ENCODE peak calls at places on chromosomes 5 and 9, in seven cellular contexts. J is mesenchymal stem cell, Y is H9, P is IMR-90, Z is neuronal stem cell, C is H1, M is mesendoderm. I is an unnamed sample.

GRCh38 chr5:14261237-14261636 is 118.1 kb downstream of the TRIO start:
- DNase-seq in J (no peak), Y (no peak), P (no peak), Z (no peak), C (no peak), M (no peak), I (no peak)

GRCh38 chr5:173354645-173355044 is 26.4 kb upstream of the STC2 start:
- DNase-seq in J (no peak), Y (no peak), P (no peak), Z (no peak), C (no peak), M (peak), I (no peak)

GRCh38 chr9:119375892-119376291 is 6.7 kb upstream of the BRINP1 start:
- DNase-seq in J (peak), Y (peak), P (no peak), Z (peak), C (no peak), M (peak), I (no peak)

GRCh38 chr5:4233671-4234070 is 638.0 kb downstream of the IRX1 start:
- DNase-seq in J (no peak), Y (no peak), P (no peak), Z (no peak), C (no peak), M (peak), I (no peak)

GRCh38 chr5:1502046-1502736 is 21.6 kb downstream of the LPCAT1 start:
- DNase-seq in J (no peak), Y (no peak), P (no peak), Z (no peak), C (no peak), M (peak), I (peak)

GRCh38 chr9:123569343-123569694 is 213.3 kb downstream of the CRB2 start:
- DNase-seq in J (no peak), Y (no peak), P (no peak), Z (no peak), C (no peak), M (no peak), I (no peak)

GRCh38 chr9:34124923-34125322 is 1.6 kb downstream of the DCAF12 start:
- DNase-seq in J (peak), Y (no peak), P (no peak), Z (no peak), C (no peak), M (no peak), I (no peak)

GRCh38 chr9:118786877-118787276 is 582.4 kb downstream of the BRINP1 start:
- DNase-seq in J (no peak), Y (no peak), P (no peak), Z (no peak), C (no peak), M (no peak), I (no peak)

GRCh38 chr5:177312649-177313181 is 1.0 kb upstream of the MXD3 start:
- DNase-seq in J (no peak), Y (peak), P (no peak), Z (no peak), C (no peak), M (peak), I (peak)

GRCh38 chr5:25858019-25858418 is 1180.4 kb downstream of the CDH9 start:
- DNase-seq in J (no peak), Y (peak), P (no peak), Z (no peak), C (peak), M (peak), I (no peak)

GRCh38 chr9:84711398-84711777 is 41.9 kb downstream of the NTRK2 start:
- DNase-seq in J (no peak), Y (no peak), P (no peak), Z (no peak), C (no peak), M (no peak), I (peak)

GRCh38 chr5:176134529-176135223 is 103.5 kb upstream of the SIMC1 start:
- DNase-seq in J (no peak), Y (no peak), P (no peak), Z (no peak), C (peak), M (no peak), I (no peak)

GRCh38 chr9:10613413-10613812 is 611 bp upstream of the PTPRD start:
- DNase-seq in J (no peak), Y (no peak), P (no peak), Z (no peak), C (peak), M (no peak), I (no peak)

GRCh38 chr5:56838409-56839039 is 23.2 kb downstream of the MAP3K1 start:
- DNase-seq in J (peak), Y (no peak), P (peak), Z (peak), C (no peak), M (peak), I (peak)

GRCh38 chr9:135216236-135216635 is 128.8 kb downstream of the OLFM1 start:
- DNase-seq in J (no peak), Y (no peak), P (no peak), Z (no peak), C (no peak), M (no peak), I (no peak)

GRCh38 chr5:171989276-171989675 is 17.2 kb downstream of the FBXW11 start:
- DNase-seq in J (no peak), Y (no peak), P (peak), Z (no peak), C (no peak), M (no peak), I (peak)

GRCh38 chr5:159459951-159460538 is 129.8 kb upstream of the IL12B start:
- DNase-seq in J (peak), Y (no peak), P (peak), Z (no peak), C (no peak), M (no peak), I (no peak)

GRCh38 chr5:91794856-91795548 is 411.9 kb upstream of the ARRDC3 start:
- DNase-seq in J (no peak), Y (no peak), P (no peak), Z (no peak), C (no peak), M (no peak), I (no peak)

GRCh38 chr9:20980713-20981481 is 50.5 kb downstream of the HACD4 start:
- DNase-seq in J (peak), Y (no peak), P (peak), Z (no peak), C (no peak), M (no peak), I (no peak)

GRCh38 chr5:169861934-169862333 is 118.4 kb downstream of the INSYN2B start:
- DNase-seq in J (peak), Y (no peak), P (peak), Z (no peak), C (no peak), M (no peak), I (no peak)

GRCh38 chr5:181217111-181217804 is 5.8 kb upstream of the TRIM41 start:
- DNase-seq in J (peak), Y (peak), P (peak), Z (peak), C (peak), M (peak), I (peak)

GRCh38 chr9:130627896-130628792 is 36.2 kb upstream of the PRDM12 start:
- DNase-seq in J (no peak), Y (no peak), P (no peak), Z (no peak), C (no peak), M (no peak), I (no peak)

GRCh38 chr9:111598730-111599091 is 736 bp downstream of the PTGR1 start:
- DNase-seq in J (peak), Y (no peak), P (peak), Z (peak), C (no peak), M (peak), I (peak)

GRCh38 chr5:59517926-59518585 is 375.5 kb downstream of the PDE4D start:
- DNase-seq in J (peak), Y (no peak), P (peak), Z (no peak), C (no peak), M (no peak), I (no peak)

GRCh38 chr9:129735546-129735945 is 17.3 kb downstream of the PTGES start:
- DNase-seq in J (no peak), Y (no peak), P (no peak), Z (no peak), C (no peak), M (no peak), I (no peak)

GRCh38 chr9:87250205-87250604 is 247.5 kb upstream of the DAPK1 start:
- DNase-seq in J (no peak), Y (no peak), P (no peak), Z (no peak), C (no peak), M (peak), I (no peak)

DNA sequence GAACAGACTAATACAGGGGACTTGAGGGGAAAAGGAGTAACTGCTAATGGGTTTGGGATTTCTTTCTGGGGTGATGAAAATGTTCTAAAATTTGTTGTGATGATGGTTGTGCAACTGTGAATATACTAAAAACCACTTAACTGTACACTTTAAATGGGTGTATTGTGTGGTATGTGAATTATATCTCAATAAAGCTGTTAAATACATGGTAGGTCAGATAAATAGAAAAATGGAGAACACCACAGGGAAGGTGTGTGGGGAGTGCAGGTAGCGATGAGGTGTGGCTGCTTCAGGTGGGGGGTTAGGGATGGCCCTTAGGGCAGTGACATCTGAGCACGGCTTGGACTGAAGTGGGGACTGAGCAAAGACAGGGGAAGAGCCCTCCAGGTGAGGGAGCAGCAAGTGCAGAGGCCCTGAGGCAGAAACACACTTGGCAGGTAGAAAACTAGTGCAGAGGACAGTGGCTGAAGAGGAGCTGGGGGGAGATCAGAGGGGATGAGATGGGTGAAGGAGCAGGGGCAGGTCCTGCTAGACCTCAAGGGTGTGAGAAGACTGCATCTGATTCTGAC is 20.9 kb downstream of the EEIG1 start:
- DNase-seq in J (no peak), Y (no peak), P (no peak), Z (no peak), C (no peak), M (no peak), I (no peak)
- H3K27ac ChIP-seq in J (no peak), Y (no peak), P (no peak), Z (peak), C (no peak), M (no peak), I (no peak)

GRCh38 chr9:19481971-19482404 is 73.2 kb downstream of the ACER2 start:
- DNase-seq in J (no peak), Y (no peak), P (no peak), Z (no peak), C (no peak), M (no peak), I (no peak)

GRCh38 chr9:19479874-19480273 is 71.1 kb downstream of the ACER2 start:
- DNase-seq in J (no peak), Y (no peak), P (no peak), Z (no peak), C (no peak), M (no peak), I (no peak)

GRCh38 chr9:19484699-19485098 is 75.9 kb downstream of the ACER2 start:
- DNase-seq in J (no peak), Y (no peak), P (no peak), Z (no peak), C (no peak), M (no peak), I (no peak)

GRCh38 chr9:19480345-19480744 is 71.5 kb downstream of the ACER2 start:
- DNase-seq in J (no peak), Y (no peak), P (no peak), Z (no peak), C (no peak), M (no peak), I (no peak)

GRCh38 chr9:19481471-19481870 is 72.7 kb downstream of the ACER2 start:
- DNase-seq in J (no peak), Y (no peak), P (no peak), Z (no peak), C (no peak), M (no peak), I (no peak)
- H3K23ac ChIP-seq in J (no peak), Y (no peak), P (no peak), Z (no peak), C (no peak), M (no peak), I (no peak)

GRCh38 chr5:68194405-68194804 is 21.2 kb upstream of the PIK3R1 start:
- DNase-seq in J (no peak), Y (no peak), P (no peak), Z (no peak), C (no peak), M (no peak), I (no peak)

GRCh38 chr5:68192679-68193060 is 22.9 kb upstream of the PIK3R1 start:
- DNase-seq in J (no peak), Y (no peak), P (no peak), Z (no peak), C (no peak), M (no peak), I (no peak)

GRCh38 chr5:68196876-68197275 is 18.7 kb upstream of the PIK3R1 start:
- DNase-seq in J (no peak), Y (no peak), P (no peak), Z (no peak), C (no peak), M (no peak), I (peak)

GRCh38 chr5:68195137-68195536 is 20.4 kb upstream of the PIK3R1 start:
- DNase-seq in J (no peak), Y (no peak), P (no peak), Z (no peak), C (no peak), M (no peak), I (no peak)

DNA sequence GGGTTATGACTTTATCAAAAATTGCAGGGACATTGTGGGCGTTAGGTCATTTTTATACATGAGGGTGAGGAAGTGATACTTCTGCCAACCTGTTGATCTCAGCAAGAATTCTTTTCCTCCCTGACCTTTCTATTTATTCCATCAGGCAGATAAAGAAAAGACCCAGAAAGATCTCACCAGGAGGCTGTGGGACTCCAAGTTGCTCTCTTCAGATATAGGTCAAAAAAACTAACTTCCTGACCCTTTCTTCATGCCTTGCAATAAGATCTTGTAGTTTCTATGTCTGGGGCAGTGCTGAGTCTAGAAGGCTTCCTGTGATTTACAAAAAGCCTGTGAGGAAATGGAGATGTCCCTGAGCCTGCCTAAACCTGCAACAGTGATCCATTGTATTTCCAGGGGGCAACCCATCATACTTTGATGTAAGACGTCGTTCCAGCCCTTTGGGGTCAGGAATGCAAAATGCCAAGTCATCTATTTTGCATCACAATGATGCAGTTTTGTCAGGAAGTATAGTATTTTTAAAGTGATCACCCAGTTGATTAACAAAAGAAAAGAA is 22.0 kb upstream of the PIK3R1 start:
- DNase-seq in J (no peak), Y (peak), P (no peak), Z (no peak), C (no peak), M (peak), I (no peak)
- H3K27ac ChIP-seq in J (no peak), Y (peak), P (no peak), Z (no peak), C (no peak), M (peak), I (peak)

DNA sequence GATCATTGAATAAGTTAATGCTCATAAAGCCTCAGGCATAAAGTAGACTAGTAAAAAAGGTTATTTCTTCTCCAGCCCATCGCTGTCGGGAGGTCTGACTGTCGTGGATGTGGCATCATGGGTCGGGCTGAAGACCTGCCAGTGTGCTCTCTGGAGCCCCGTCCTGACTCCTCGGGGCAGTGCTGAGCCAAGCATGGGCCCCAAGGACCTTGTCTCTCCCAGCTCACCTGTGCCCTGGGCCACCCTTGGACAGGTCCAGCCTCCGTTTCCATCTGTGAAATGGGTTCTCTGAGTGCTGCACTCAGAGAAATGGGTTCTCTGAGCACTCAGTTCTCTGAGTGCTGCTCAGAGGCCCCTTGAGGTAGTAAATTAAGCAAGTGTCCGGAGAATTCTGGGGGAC is 269.0 kb downstream of the GADD45G start:
- DNase-seq in J (no peak), Y (peak), P (no peak), Z (no peak), C (peak), M (no peak), I (no peak)
- H3K23ac ChIP-seq in J (no peak), Y (no peak), P (no peak), Z (no peak), C (no peak), M (no peak), I (no peak)

GRCh38 chr5:153463806-153464205 is 26.7 kb upstream of the GRIA1 start:
- DNase-seq in J (peak), Y (no peak), P (peak), Z (peak), C (no peak), M (peak), I (peak)
- H3K27ac ChIP-seq in J (no peak), Y (no peak), P (no peak), Z (peak), C (no peak), M (no peak), I (no peak)